ENCODE peak calls at places on chromosomes 16 and 17, in five cellular contexts. U, W, J, B and F are unnamed samples.

GRCh38 chr17:66834919-66835454 is at the start of gene CACNG5:
- DNase-seq in U (no peak), W (no peak), J (no peak), B (no peak), F (no peak)

GRCh38 chr17:48542956-48543853 is 1.7 kb downstream of the HOXB2 start:
- DNase-seq in U (peak; percentile 75), W (peak; percentile 57), J (peak; percentile 67), B (peak; percentile 45), F (peak; percentile 70)

GRCh38 chr16:6095414-6095813 is 997.8 kb upstream of the EEF2KMT start:
- DNase-seq in U (no peak), W (no peak), J (no peak), B (no peak), F (no peak)

GRCh38 chr17:16342979-16343378 is 10.3 kb downstream of the CENPV start:
- DNase-seq in U (peak; percentile 70), W (no peak), J (peak; percentile 70), B (peak; percentile 13), F (no peak)

GRCh38 chr17:82212331-82213250 is at the start of gene CCDC57:
- DNase-seq in U (peak; percentile 92), W (no peak), J (peak; percentile 68), B (peak; percentile 76), F (peak; percentile 73)

GRCh38 chr17:751269-752001 is 629 bp downstream of the GEMIN4 start:
- DNase-seq in U (peak; percentile 75), W (no peak), J (peak; percentile 45), B (peak; percentile 14), F (peak; percentile 59)

GRCh38 chr17:71792966-71793365 is 327.9 kb upstream of the SOX9 start:
- DNase-seq in U (peak; percentile 86), W (peak; percentile 42), J (peak; percentile 81), B (peak; percentile 95), F (peak; percentile 96)

GRCh38 chr16:78274771-78275170 is 175.3 kb downstream of the WWOX start:
- DNase-seq in U (no peak), W (no peak), J (no peak), B (no peak), F (no peak)

GRCh38 chr16:57196753-57197152 is 10.6 kb downstream of the RSPRY1 start:
- DNase-seq in U (no peak), W (no peak), J (no peak), B (no peak), F (no peak)

GRCh38 chr16:30893082-30893743 is 664 bp downstream of the BCL7C start:
- DNase-seq in U (peak; percentile 9), W (no peak), J (no peak), B (no peak), F (no peak)

GRCh38 chr17:68820476-68820824 is 134.7 kb downstream of the ABCA8 start:
- DNase-seq in U (no peak), W (no peak), J (no peak), B (no peak), F (no peak)
- H3K4me2 ChIP-seq in U (no peak overlapping the region), W (no peak overlapping the region), J (no peak overlapping the region), B (no peak overlapping the region), F (no peak overlapping the region)

GRCh38 chr17:75033346-75034235 is 13.2 kb downstream of the ATP5PD start:
- DNase-seq in U (peak; percentile 92), W (no peak), J (peak; percentile 90), B (peak; percentile 100), F (peak; percentile 89)

GRCh38 chr17:75034236-75034908 is 12.4 kb downstream of the ATP5PD start:
- DNase-seq in U (peak; percentile 88), W (no peak), J (peak; percentile 85), B (peak; percentile 99), F (peak; percentile 91)

GRCh38 chr17:75030161-75030560 is 16.6 kb downstream of the ATP5PD start:
- DNase-seq in U (no peak), W (no peak), J (no peak), B (no peak), F (no peak)

GRCh38 chr17:75032896-75033294 is 13.9 kb downstream of the ATP5PD start:
- DNase-seq in U (peak; percentile 60), W (no peak), J (no peak), B (peak; percentile 42), F (no peak)

GRCh38 chr17:75031972-75032895 is 14.5 kb downstream of the ATP5PD start:
- DNase-seq in U (peak; percentile 95), W (no peak), J (peak; percentile 84), B (peak; percentile 85), F (peak; percentile 72)
- H2AFZ ChIP-seq in U (peak overlapping the region; percentile 92), W (peak overlapping the region; percentile 71), J (peak overlapping the region; percentile 84), B (peak overlapping the region; percentile 74), F (peak overlapping the region; percentile 68)

GRCh38 chr17:46151762-46152161 is 41.5 kb downstream of the KANSL1 start:
- DNase-seq in U (no peak), W (no peak), J (peak; percentile 34), B (no peak), F (no peak)
- H3K4me2 ChIP-seq in U (no peak overlapping the region), W (no peak overlapping the region), J (no peak overlapping the region), B (no peak overlapping the region), F (no peak overlapping the region)

GRCh38 chr17:51128089-51128488 is 7.4 kb upstream of the SPAG9 start:
- DNase-seq in U (peak; percentile 39), W (no peak), J (no peak), B (no peak), F (no peak)
- H2AFZ ChIP-seq in U (no peak overlapping the region), W (no peak overlapping the region), J (no peak overlapping the region), B (no peak overlapping the region), F (no peak overlapping the region)

DNA sequence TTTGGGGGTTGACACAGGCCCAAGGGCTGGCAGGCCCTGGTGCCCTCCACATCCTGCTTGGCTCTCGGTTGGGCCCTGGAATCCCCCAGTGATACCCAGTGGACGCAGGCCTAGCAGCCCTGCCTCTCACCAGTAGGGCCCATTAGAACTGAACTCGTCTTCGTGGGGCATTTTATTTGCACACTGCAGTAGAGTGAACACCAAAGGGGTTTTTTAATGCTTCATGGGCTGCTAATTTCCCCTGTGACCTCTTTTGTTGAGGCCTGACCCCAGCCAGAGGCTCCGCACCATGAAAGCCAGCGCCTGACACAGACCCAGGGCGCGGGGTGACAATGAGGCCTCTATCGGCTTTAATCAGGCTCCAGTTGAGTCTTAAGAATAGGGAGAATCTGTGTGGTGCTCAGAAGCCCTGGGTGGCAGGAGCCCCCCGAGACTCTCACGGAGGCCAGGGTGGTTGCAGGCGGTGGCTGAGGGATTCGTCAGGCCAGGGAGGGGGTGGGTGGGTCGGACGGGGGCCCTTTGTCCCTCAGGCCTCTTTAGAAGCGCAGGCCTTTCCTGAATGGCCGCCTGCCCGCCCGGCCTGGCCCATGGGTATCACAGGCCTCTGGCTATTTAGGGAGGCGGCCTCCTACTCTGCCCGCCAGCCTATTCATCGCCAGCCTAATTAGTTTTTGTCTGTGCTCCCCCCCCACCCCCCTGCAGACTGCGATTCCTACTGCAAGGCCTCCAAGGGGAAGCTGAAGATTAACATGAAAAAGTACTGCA is 199.3 kb downstream of the NTN1 start:
- DNase-seq in U (no peak), W (no peak), J (no peak), B (no peak), F (no peak)
- H3K4me2 ChIP-seq in U (no peak overlapping the region), W (no peak overlapping the region), J (no peak overlapping the region), B (no peak overlapping the region), F (no peak overlapping the region)

GRCh38 chr17:7931709-7932482 is at the start of the genes CNTROB and TRAPPC1:
- DNase-seq in U (peak; percentile 99), W (peak; percentile 98), J (peak; percentile 99), B (peak; percentile 96), F (peak; percentile 99)
- H2AFZ ChIP-seq in U (peak within 1 kb of the TSS; percentile 90), W (peak within 1 kb of the TSS; percentile 99), J (peak within 1 kb of the TSS; percentile 97), B (peak within 1 kb of the TSS; percentile 100), F (peak within 1 kb of the TSS; percentile 98)

DNA sequence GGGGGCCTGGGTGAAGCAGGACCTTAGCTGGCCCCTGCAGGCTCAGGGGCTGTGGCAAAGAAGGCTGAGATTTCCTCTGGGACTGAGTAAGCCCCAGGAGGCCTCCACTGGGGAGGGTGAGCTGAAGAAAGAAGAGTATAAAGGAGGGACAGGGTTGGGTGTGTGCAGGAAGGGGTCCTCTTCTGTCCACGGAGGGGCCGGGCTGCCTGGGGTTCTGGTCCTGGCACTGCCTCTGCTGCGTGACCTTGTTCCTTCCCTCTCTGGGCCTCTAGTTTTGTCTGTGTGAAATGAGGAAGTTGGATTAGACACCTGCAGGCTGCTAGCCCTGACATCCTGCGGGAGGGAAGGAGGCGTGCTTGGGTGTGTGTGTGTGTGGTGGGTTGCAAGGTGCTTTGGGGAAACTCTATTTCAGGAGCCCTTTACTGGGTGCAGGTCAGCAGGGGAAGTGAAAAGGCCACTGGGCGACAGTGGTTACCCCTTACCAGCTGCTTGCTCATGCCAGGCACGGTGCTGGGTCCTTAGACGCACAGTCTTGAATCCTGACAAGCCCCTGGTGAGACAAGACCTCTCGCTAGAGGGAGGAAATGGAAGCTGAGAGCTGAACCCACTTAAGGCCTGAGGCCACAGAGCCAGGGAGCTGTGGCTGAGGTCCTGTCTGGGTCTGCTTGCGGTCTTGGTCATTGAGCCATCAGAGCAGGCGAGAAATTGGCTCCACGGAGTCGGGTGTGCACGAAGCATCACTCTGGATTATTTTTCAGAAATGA is 60.7 kb downstream of the OR1D5 start:
- DNase-seq in U (no peak), W (no peak), J (no peak), B (no peak), F (no peak)
- H3K4me2 ChIP-seq in U (no peak overlapping the region), W (no peak overlapping the region), J (no peak overlapping the region), B (no peak overlapping the region), F (no peak overlapping the region)

GRCh38 chr16:11100239-11100750 is 155.7 kb downstream of the SOCS1 start:
- DNase-seq in U (peak; percentile 94), W (no peak), J (peak; percentile 100), B (peak; percentile 32), F (no peak)

GRCh38 chr16:11101283-11101682 is 154.7 kb downstream of the SOCS1 start:
- DNase-seq in U (no peak), W (no peak), J (no peak), B (no peak), F (no peak)

GRCh38 chr16:11101695-11102522 is 154.1 kb downstream of the SOCS1 start:
- DNase-seq in U (no peak), W (no peak), J (peak; percentile 94), B (no peak), F (no peak)

GRCh38 chr16:11104168-11105037 is 151.6 kb downstream of the SOCS1 start:
- DNase-seq in U (no peak), W (no peak), J (no peak), B (no peak), F (no peak)

DNA sequence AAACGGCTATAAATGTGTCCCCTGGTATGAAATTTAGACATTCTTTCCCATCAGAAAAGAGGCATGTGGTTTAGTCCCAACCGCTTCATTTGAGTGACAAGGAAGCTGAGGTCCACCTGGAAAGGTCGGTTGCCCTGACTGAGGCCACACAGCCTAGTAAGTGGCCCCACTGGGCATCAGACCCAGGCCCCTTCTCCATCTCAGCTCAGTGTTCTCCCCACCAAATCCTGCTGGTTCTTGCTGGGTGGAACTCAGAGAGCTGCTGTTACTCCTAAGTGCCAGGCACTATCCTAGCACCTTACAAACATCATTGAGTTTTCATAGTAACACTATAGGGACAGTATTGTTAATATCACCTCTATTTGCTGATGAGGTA is 153.5 kb downstream of the SOCS1 start:
- DNase-seq in U (no peak), W (no peak), J (no peak), B (no peak), F (no peak)
- H2AFZ ChIP-seq in U (no peak overlapping the region), W (no peak overlapping the region), J (no peak overlapping the region), B (no peak overlapping the region), F (no peak overlapping the region)